ENCODE peak calls at places on chromosomes 3 and 15, in eight cellular contexts. One of them, this sample, is unnamed.
A peak's percentile ranks its signal among the peaks of the same experiment; 100 is the strongest.

GRCh38 chr15:72353266-72353665 is 22.5 kb downstream of the HEXA start:
- DNase-seq in mammary epithelial cell: peak; percentile 34
- DNase-seq in CD8-positive, alpha-beta T cell: no peak
- DNase-seq in ovary: no peak
- DNase-seq in prostate gland: no peak
- DNase-seq in A673: no peak
- DNase-seq in body of pancreas: no peak
- DNase-seq in endothelial cell of umbilical vein: no peak
- DNase-seq in this sample: no peak

GRCh38 chr15:34271493-34271892 is 46.7 kb downstream of the EMC4 start:
- DNase-seq in ovary: no peak
- DNase-seq in endothelial cell of umbilical vein: no peak
- DNase-seq in body of pancreas: no peak
- DNase-seq in CD8-positive, alpha-beta T cell: no peak
- DNase-seq in mammary epithelial cell: peak; percentile 90
- DNase-seq in A673: no peak
- DNase-seq in prostate gland: no peak
- DNase-seq in this sample: no peak

GRCh38 chr3:38582316-38582715 is 67.2 kb downstream of the SCN5A start:
- DNase-seq in CD8-positive, alpha-beta T cell: no peak
- DNase-seq in prostate gland: no peak
- DNase-seq in endothelial cell of umbilical vein: no peak
- DNase-seq in A673: no peak
- DNase-seq in mammary epithelial cell: no peak
- DNase-seq in body of pancreas: no peak
- DNase-seq in ovary: no peak
- DNase-seq in this sample: no peak

GRCh38 chr3:64151335-64151871 is 73.9 kb downstream of the PRICKLE2 start:
- DNase-seq in body of pancreas: no peak
- DNase-seq in endothelial cell of umbilical vein: no peak
- DNase-seq in CD8-positive, alpha-beta T cell: no peak
- DNase-seq in mammary epithelial cell: no peak
- DNase-seq in ovary: no peak
- DNase-seq in A673: no peak
- DNase-seq in prostate gland: no peak
- DNase-seq in this sample: no peak

GRCh38 chr15:74829991-74830390 is 3.6 kb downstream of the CPLX3 start:
- DNase-seq in mammary epithelial cell: no peak
- DNase-seq in prostate gland: no peak
- DNase-seq in ovary: no peak
- DNase-seq in endothelial cell of umbilical vein: no peak
- DNase-seq in CD8-positive, alpha-beta T cell: no peak
- DNase-seq in body of pancreas: no peak
- DNase-seq in A673: no peak
- DNase-seq in this sample: peak; percentile 66

GRCh38 chr3:72336821-72337479 is 511.3 kb downstream of the SHQ1 start:
- DNase-seq in prostate gland: peak; percentile 90
- DNase-seq in ovary: peak; percentile 98
- DNase-seq in body of pancreas: peak; percentile 64
- DNase-seq in mammary epithelial cell: peak; percentile 77
- DNase-seq in endothelial cell of umbilical vein: peak; percentile 26
- DNase-seq in CD8-positive, alpha-beta T cell: no peak
- DNase-seq in A673: peak; percentile 67
- DNase-seq in this sample: peak; percentile 96

GRCh38 chr15:58203537-58203936 is 65.4 kb downstream of the AQP9 start:
- DNase-seq in mammary epithelial cell: no peak
- DNase-seq in ovary: no peak
- DNase-seq in A673: peak; percentile 65
- DNase-seq in body of pancreas: no peak
- DNase-seq in endothelial cell of umbilical vein: peak; percentile 93
- DNase-seq in CD8-positive, alpha-beta T cell: no peak
- DNase-seq in prostate gland: no peak
- DNase-seq in this sample: no peak

GRCh38 chr3:88963003-88963402 is 144.4 kb upstream of the EPHA3 start:
- DNase-seq in ovary: no peak
- DNase-seq in endothelial cell of umbilical vein: no peak
- DNase-seq in A673: no peak
- DNase-seq in prostate gland: no peak
- DNase-seq in CD8-positive, alpha-beta T cell: no peak
- DNase-seq in mammary epithelial cell: no peak
- DNase-seq in body of pancreas: no peak
- DNase-seq in this sample: no peak

GRCh38 chr3:158768881-158769518 is 32.9 kb upstream of the MFSD1 start:
- DNase-seq in ovary: peak; percentile 62
- DNase-seq in CD8-positive, alpha-beta T cell: no peak
- DNase-seq in prostate gland: peak; percentile 56
- DNase-seq in endothelial cell of umbilical vein: peak; percentile 85
- DNase-seq in body of pancreas: no peak
- DNase-seq in mammary epithelial cell: peak; percentile 84
- DNase-seq in A673: no peak
- DNase-seq in this sample: no peak

GRCh38 chr3:141047168-141047567 is 4.0 kb upstream of the SPSB4 start:
- DNase-seq in body of pancreas: no peak
- DNase-seq in ovary: no peak
- DNase-seq in mammary epithelial cell: peak; percentile 80
- DNase-seq in endothelial cell of umbilical vein: no peak
- DNase-seq in prostate gland: no peak
- DNase-seq in CD8-positive, alpha-beta T cell: no peak
- DNase-seq in A673: no peak
- DNase-seq in this sample: no peak

GRCh38 chr3:158097141-158097540 is 9.1 kb downstream of the SHOX2 start:
- DNase-seq in ovary: no peak
- DNase-seq in prostate gland: no peak
- DNase-seq in mammary epithelial cell: no peak
- DNase-seq in CD8-positive, alpha-beta T cell: no peak
- DNase-seq in body of pancreas: no peak
- DNase-seq in endothelial cell of umbilical vein: no peak
- DNase-seq in A673: no peak
- DNase-seq in this sample: no peak

GRCh38 chr3:5092018-5092417 is 30.1 kb upstream of the ARL8B start:
- DNase-seq in body of pancreas: no peak
- DNase-seq in ovary: no peak
- DNase-seq in prostate gland: no peak
- DNase-seq in endothelial cell of umbilical vein: no peak
- DNase-seq in A673: no peak
- DNase-seq in mammary epithelial cell: peak; percentile 24
- DNase-seq in CD8-positive, alpha-beta T cell: no peak
- DNase-seq in this sample: no peak

GRCh38 chr3:16134173-16134928 is 40.1 kb upstream of the GALNT15 start:
- DNase-seq in ovary: no peak
- DNase-seq in A673: no peak
- DNase-seq in mammary epithelial cell: no peak
- DNase-seq in endothelial cell of umbilical vein: no peak
- DNase-seq in prostate gland: no peak
- DNase-seq in CD8-positive, alpha-beta T cell: no peak
- DNase-seq in body of pancreas: no peak
- DNase-seq in this sample: no peak

GRCh38 chr3:69032137-69032536 is 18.7 kb upstream of the EOGT start:
- DNase-seq in prostate gland: no peak
- DNase-seq in mammary epithelial cell: peak; percentile 13
- DNase-seq in ovary: no peak
- DNase-seq in A673: no peak
- DNase-seq in body of pancreas: no peak
- DNase-seq in endothelial cell of umbilical vein: peak; percentile 74
- DNase-seq in CD8-positive, alpha-beta T cell: no peak
- DNase-seq in this sample: no peak

GRCh38 chr3:196569003-196569516 is 600 bp downstream of the FBXO45 start:
- DNase-seq in mammary epithelial cell: peak; percentile 61
- DNase-seq in A673: peak; percentile 29
- DNase-seq in ovary: peak; percentile 11
- DNase-seq in body of pancreas: peak; percentile 55
- DNase-seq in CD8-positive, alpha-beta T cell: peak; percentile 64
- DNase-seq in prostate gland: peak; percentile 43
- DNase-seq in endothelial cell of umbilical vein: peak; percentile 36
- DNase-seq in this sample: peak; percentile 10

GRCh38 chr3:141201122-141201521 is 30.5 kb upstream of the PXYLP1 start:
- DNase-seq in A673: no peak
- DNase-seq in prostate gland: no peak
- DNase-seq in CD8-positive, alpha-beta T cell: no peak
- DNase-seq in body of pancreas: no peak
- DNase-seq in mammary epithelial cell: no peak
- DNase-seq in ovary: no peak
- DNase-seq in endothelial cell of umbilical vein: no peak
- DNase-seq in this sample: no peak

GRCh38 chr3:106097817-106098410 is 229.1 kb upstream of the CBLB start:
- DNase-seq in ovary: no peak
- DNase-seq in A673: no peak
- DNase-seq in mammary epithelial cell: no peak
- DNase-seq in body of pancreas: no peak
- DNase-seq in endothelial cell of umbilical vein: no peak
- DNase-seq in prostate gland: no peak
- DNase-seq in CD8-positive, alpha-beta T cell: no peak
- DNase-seq in this sample: no peak

GRCh38 chr3:160210799-160211221 is 14.4 kb upstream of the C3orf80 start:
- DNase-seq in body of pancreas: no peak
- DNase-seq in mammary epithelial cell: peak; percentile 40
- DNase-seq in prostate gland: no peak
- DNase-seq in endothelial cell of umbilical vein: peak; percentile 33
- DNase-seq in ovary: no peak
- DNase-seq in CD8-positive, alpha-beta T cell: no peak
- DNase-seq in A673: peak; percentile 72
- DNase-seq in this sample: no peak

GRCh38 chr3:46559030-46559704 is 6.9 kb downstream of the LRRC2 start:
- DNase-seq in CD8-positive, alpha-beta T cell: no peak
- DNase-seq in body of pancreas: no peak
- DNase-seq in ovary: no peak
- DNase-seq in prostate gland: no peak
- DNase-seq in mammary epithelial cell: no peak
- DNase-seq in A673: no peak
- DNase-seq in endothelial cell of umbilical vein: no peak
- DNase-seq in this sample: no peak

GRCh38 chr3:186772886-186773417 is 10.4 kb upstream of the EIF4A2 start:
- DNase-seq in ovary: peak; percentile 20
- DNase-seq in prostate gland: peak; percentile 29
- DNase-seq in CD8-positive, alpha-beta T cell: peak; percentile 60
- DNase-seq in mammary epithelial cell: no peak
- DNase-seq in A673: no peak
- DNase-seq in body of pancreas: peak; percentile 45
- DNase-seq in endothelial cell of umbilical vein: peak; percentile 39
- DNase-seq in this sample: no peak

GRCh38 chr3:64463981-64464380 is 223.8 kb downstream of the ADAMTS9 start:
- DNase-seq in body of pancreas: no peak
- DNase-seq in A673: no peak
- DNase-seq in prostate gland: no peak
- DNase-seq in endothelial cell of umbilical vein: no peak
- DNase-seq in CD8-positive, alpha-beta T cell: no peak
- DNase-seq in ovary: no peak
- DNase-seq in mammary epithelial cell: no peak
- DNase-seq in this sample: no peak

GRCh38 chr15:72136170-72137051 is 18.2 kb downstream of the SENP8 start:
- DNase-seq in endothelial cell of umbilical vein: no peak
- DNase-seq in mammary epithelial cell: no peak
- DNase-seq in CD8-positive, alpha-beta T cell: no peak
- DNase-seq in prostate gland: peak; percentile 29
- DNase-seq in ovary: no peak
- DNase-seq in body of pancreas: no peak
- DNase-seq in A673: no peak
- DNase-seq in this sample: no peak

GRCh38 chr3:100869787-100870186 is 123.4 kb downstream of the ABI3BP start:
- DNase-seq in ovary: no peak
- DNase-seq in CD8-positive, alpha-beta T cell: no peak
- DNase-seq in A673: peak; percentile 65
- DNase-seq in mammary epithelial cell: no peak
- DNase-seq in prostate gland: no peak
- DNase-seq in body of pancreas: no peak
- DNase-seq in endothelial cell of umbilical vein: peak; percentile 87
- DNase-seq in this sample: no peak

GRCh38 chr3:49238274-49239127 is 38.5 kb downstream of the C3orf62 start:
- DNase-seq in ovary: peak; percentile 82
- DNase-seq in A673: no peak
- DNase-seq in CD8-positive, alpha-beta T cell: no peak
- DNase-seq in mammary epithelial cell: peak; percentile 86
- DNase-seq in endothelial cell of umbilical vein: peak; percentile 99
- DNase-seq in prostate gland: no peak
- DNase-seq in body of pancreas: peak; percentile 54
- DNase-seq in this sample: no peak
- H3K27ac ChIP-seq in ovary: peak overlapping the region; percentile 82
- H3K27ac ChIP-seq in A673: no peak overlapping the region
- H3K27ac ChIP-seq in CD8-positive, alpha-beta T cell: no peak overlapping the region
- H3K27ac ChIP-seq in mammary epithelial cell: peak overlapping the region; percentile 53
- H3K27ac ChIP-seq in endothelial cell of umbilical vein: peak overlapping the region; percentile 64
- H3K27ac ChIP-seq in prostate gland: no peak overlapping the region
- H3K27ac ChIP-seq in body of pancreas: no peak overlapping the region
- H3K27ac ChIP-seq in this sample: no peak overlapping the region

GRCh38 chr15:67908756-67909155 is 68.9 kb upstream of the RNU6-1 start:
- DNase-seq in ovary: no peak
- DNase-seq in mammary epithelial cell: no peak
- DNase-seq in endothelial cell of umbilical vein: no peak
- DNase-seq in A673: no peak
- DNase-seq in CD8-positive, alpha-beta T cell: no peak
- DNase-seq in prostate gland: no peak
- DNase-seq in body of pancreas: no peak
- DNase-seq in this sample: no peak

GRCh38 chr15:67903708-67904107 is 63.9 kb upstream of the RNU6-1 start:
- DNase-seq in endothelial cell of umbilical vein: no peak
- DNase-seq in ovary: no peak
- DNase-seq in A673: no peak
- DNase-seq in CD8-positive, alpha-beta T cell: no peak
- DNase-seq in mammary epithelial cell: no peak
- DNase-seq in prostate gland: no peak
- DNase-seq in body of pancreas: no peak
- DNase-seq in this sample: no peak

GRCh38 chr15:67905628-67906027 is 65.8 kb upstream of the RNU6-1 start:
- DNase-seq in endothelial cell of umbilical vein: no peak
- DNase-seq in mammary epithelial cell: no peak
- DNase-seq in CD8-positive, alpha-beta T cell: no peak
- DNase-seq in body of pancreas: no peak
- DNase-seq in ovary: no peak
- DNase-seq in A673: no peak
- DNase-seq in prostate gland: no peak
- DNase-seq in this sample: no peak

GRCh38 chr15:67907175-67907723 is 67.4 kb upstream of the RNU6-1 start:
- DNase-seq in CD8-positive, alpha-beta T cell: no peak
- DNase-seq in ovary: no peak
- DNase-seq in mammary epithelial cell: no peak
- DNase-seq in prostate gland: no peak
- DNase-seq in endothelial cell of umbilical vein: no peak
- DNase-seq in A673: no peak
- DNase-seq in body of pancreas: no peak
- DNase-seq in this sample: no peak

GRCh38 chr15:67906382-67906781 is 66.5 kb upstream of the RNU6-1 start:
- DNase-seq in prostate gland: no peak
- DNase-seq in endothelial cell of umbilical vein: no peak
- DNase-seq in body of pancreas: no peak
- DNase-seq in mammary epithelial cell: peak; percentile 12
- DNase-seq in A673: no peak
- DNase-seq in CD8-positive, alpha-beta T cell: no peak
- DNase-seq in ovary: no peak
- DNase-seq in this sample: peak; percentile 30
- TF ChIP-seq CTCF in prostate gland: no peak
- TF ChIP-seq CTCF in endothelial cell of umbilical vein: no peak
- TF ChIP-seq CTCF in body of pancreas: peak; percentile 9
- TF ChIP-seq CTCF in mammary epithelial cell: peak; percentile 24
- TF ChIP-seq CTCF in A673: peak; percentile 43
- TF ChIP-seq CTCF in CD8-positive, alpha-beta T cell: no peak
- TF ChIP-seq CTCF in ovary: no peak
- TF ChIP-seq CTCF in this sample: peak; percentile 42

GRCh38 chr3:150248865-150249360 is 159.2 kb upstream of the TSC22D2 start:
- DNase-seq in mammary epithelial cell: no peak
- DNase-seq in CD8-positive, alpha-beta T cell: no peak
- DNase-seq in prostate gland: no peak
- DNase-seq in ovary: no peak
- DNase-seq in body of pancreas: no peak
- DNase-seq in endothelial cell of umbilical vein: no peak
- DNase-seq in A673: no peak
- DNase-seq in this sample: no peak
- H3K27ac ChIP-seq in mammary epithelial cell: no peak overlapping the region
- H3K27ac ChIP-seq in CD8-positive, alpha-beta T cell: no peak overlapping the region
- H3K27ac ChIP-seq in prostate gland: no peak overlapping the region
- H3K27ac ChIP-seq in ovary: no peak overlapping the region
- H3K27ac ChIP-seq in body of pancreas: no peak overlapping the region
- H3K27ac ChIP-seq in endothelial cell of umbilical vein: no peak overlapping the region
- H3K27ac ChIP-seq in A673: no peak overlapping the region
- H3K27ac ChIP-seq in this sample: no peak overlapping the region

GRCh38 chr3:190481779-190482178 is 32.1 kb upstream of the TMEM207 start:
- DNase-seq in prostate gland: no peak
- DNase-seq in CD8-positive, alpha-beta T cell: no peak
- DNase-seq in A673: peak; percentile 58
- DNase-seq in endothelial cell of umbilical vein: no peak
- DNase-seq in mammary epithelial cell: no peak
- DNase-seq in ovary: no peak
- DNase-seq in body of pancreas: no peak
- DNase-seq in this sample: no peak
- TF ChIP-seq CTCF in prostate gland: no peak
- TF ChIP-seq CTCF in CD8-positive, alpha-beta T cell: no peak
- TF ChIP-seq CTCF in A673: no peak
- TF ChIP-seq CTCF in endothelial cell of umbilical vein: no peak
- TF ChIP-seq CTCF in mammary epithelial cell: no peak
- TF ChIP-seq CTCF in ovary: no peak
- TF ChIP-seq CTCF in body of pancreas: no peak
- TF ChIP-seq CTCF in this sample: no peak

This sample was measured in WERI-Rb-1.